ENCODE peak calls at places on chromosomes 4 and X, in five cellular contexts. J is body of pancreas, M is kidney, W is mammary epithelial cell, R is gastrocnemius medialis. T is an unnamed sample. For H3K4me1, the result is how much of the 10 kb centered on the place peaks cover.

GRCh38 chr4:76235915-76236314 is 15.6 kb upstream of the FAM47E start:
- DNase-seq in J (peak), M (no peak), W (peak), R (no peak), T (no peak)

GRCh38 chrX:133655262-133655913 is 240.1 kb upstream of the GPC4 start:
- DNase-seq in J (no peak), M (no peak), W (no peak), R (no peak), T (no peak)

GRCh38 chr4:111296466-111296865 is 673.6 kb upstream of the PITX2 start:
- DNase-seq in J (no peak), M (no peak), W (no peak), R (no peak), T (no peak)

GRCh38 chr4:177952723-177953122 is 510.5 kb upstream of the AGA start:
- DNase-seq in J (no peak), M (no peak), W (no peak), R (no peak), T (no peak)

GRCh38 chr4:142801966-142802365 is 44.1 kb downstream of the INPP4B start:
- DNase-seq in J (no peak), M (no peak), W (peak), R (no peak), T (no peak)

GRCh38 chr4:3255611-3256186 is 6.7 kb downstream of the MSANTD1 start:
- DNase-seq in J (no peak), M (peak), W (no peak), R (no peak), T (no peak)

GRCh38 chrX:118418811-118419251 is 72.9 kb downstream of the WDR44 start:
- DNase-seq in J (no peak), M (no peak), W (no peak), R (no peak), T (no peak)

GRCh38 chrX:48676106-48676892 is 7.3 kb upstream of the WAS start:
- DNase-seq in J (peak), M (peak), W (peak), R (peak), T (peak)

GRCh38 chr4:23333946-23334878 is 555.6 kb downstream of the PPARGC1A start:
- DNase-seq in J (no peak), M (no peak), W (peak), R (peak), T (no peak)

GRCh38 chrX:146863566-146863965 is 49.0 kb upstream of the CXorf51A start:
- DNase-seq in J (no peak), M (no peak), W (peak), R (no peak), T (no peak)

GRCh38 chr4:24730256-24731001 is 64.9 kb upstream of the SOD3 start:
- DNase-seq in J (peak), M (no peak), W (no peak), R (peak), T (no peak)

GRCh38 chrX:21960569-21960968 is 20.1 kb downstream of the SMS start:
- DNase-seq in J (no peak), M (no peak), W (no peak), R (no peak), T (no peak)

GRCh38 chr4:119647558-119647957 is 19.0 kb upstream of the PDE5A start:
- DNase-seq in J (no peak), M (no peak), W (no peak), R (no peak), T (no peak)

GRCh38 chrX:39168609-39169008 is 367.4 kb downstream of the MID1IP1 start:
- DNase-seq in J (no peak), M (no peak), W (no peak), R (no peak), T (no peak)

GRCh38 chrX:119118780-119119395 is 8.7 kb downstream of the KIAA1210 start:
- DNase-seq in J (peak), M (no peak), W (peak), R (no peak), T (no peak)

GRCh38 chrX:31099536-31100090 is 27.8 kb upstream of the FTHL17 start:
- DNase-seq in J (no peak), M (no peak), W (peak), R (no peak), T (no peak)

GRCh38 chrX:39907964-39908616 is 189.7 kb downstream of the BCOR start:
- DNase-seq in J (peak), M (peak), W (peak), R (peak), T (no peak)

GRCh38 chr4:48949518-48950207 is 36.4 kb upstream of the CWH43 start:
- DNase-seq in J (no peak), M (no peak), W (peak), R (no peak), T (no peak)

GRCh38 chr4:121397941-121398601 is 17.3 kb upstream of the QRFPR start:
- DNase-seq in J (no peak), M (no peak), W (no peak), R (no peak), T (no peak)

GRCh38 chrX:22339459-22339858 is 66.7 kb downstream of the CBLL2 start:
- DNase-seq in J (no peak), M (no peak), W (no peak), R (no peak), T (no peak)

GRCh38 chr4:147481577-147482109 is 746 bp downstream of the EDNRA start:
- DNase-seq in J (no peak), M (no peak), W (no peak), R (no peak), T (no peak)

GRCh38 chr4:137417676-137418075 is 114.6 kb downstream of the PCDH18 start:
- DNase-seq in J (no peak), M (no peak), W (no peak), R (no peak), T (no peak)

GRCh38 chrX:40734956-40735317 is 405 bp downstream of the MED14 start:
- DNase-seq in J (peak), M (no peak), W (no peak), R (no peak), T (no peak)

GRCh38 chr4:10074767-10075105 is 41.9 kb downstream of the WDR1 start:
- DNase-seq in J (no peak), M (no peak), W (peak), R (no peak), T (no peak)

GRCh38 chr4:113086172-113086695 is 36.8 kb downstream of the ANK2 start:
- DNase-seq in J (no peak), M (no peak), W (no peak), R (no peak), T (no peak)

GRCh38 chr4:128427832-128428366 is 140.3 kb upstream of the PGRMC2 start:
- DNase-seq in J (peak), M (no peak), W (peak), R (peak), T (no peak)
- TF ChIP-seq CTCF in J (peak), M (peak), W (peak), R (peak), T (peak)

GRCh38 chr4:185332575-185333464 is 62.9 kb downstream of the LRP2BP start:
- DNase-seq in J (no peak), M (no peak), W (no peak), R (no peak), T (no peak)
- H3K4me1 ChIP-seq in J (under half), M (under half), W (under half), R (under half), T (under half)

GRCh38 chr4:130092187-130093015 is 996.4 kb downstream of the C4orf33 start:
- DNase-seq in J (no peak), M (no peak), W (no peak), R (no peak), T (no peak)

GRCh38 chr4:130090427-130090826 is 994.5 kb downstream of the C4orf33 start:
- DNase-seq in J (no peak), M (peak), W (no peak), R (no peak), T (no peak)
- TF ChIP-seq CTCF in J (no peak), M (no peak), W (no peak), R (no peak), T (no peak)

DNA sequence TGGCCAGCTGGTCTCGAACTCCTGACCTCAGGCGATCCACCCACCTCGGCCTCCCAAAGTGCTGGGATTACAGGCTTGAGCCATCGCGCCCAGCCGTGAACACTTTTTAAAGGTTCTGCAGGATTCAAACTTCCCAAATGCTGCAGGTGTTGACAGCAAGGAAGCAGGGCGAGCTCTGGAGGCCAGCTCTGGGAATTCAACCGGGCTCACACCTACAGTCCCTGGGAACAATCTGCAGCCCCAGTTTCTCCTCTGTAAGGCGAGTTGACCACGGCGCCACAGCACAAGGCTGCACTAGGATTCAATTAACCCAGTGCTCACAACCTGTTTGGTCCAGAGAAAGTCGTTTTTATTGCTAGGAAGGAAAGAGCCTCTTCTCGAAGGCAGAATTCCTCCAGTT is 1.6 kb downstream of the MTNR1A start:
- DNase-seq in J (no peak), M (no peak), W (no peak), R (no peak), T (no peak)
- H3K4me1 ChIP-seq in J (under half), M (under half), W (under half), R (under half), T (under half)

GRCh38 chr4:59925290-59925689 is 1274.8 kb upstream of the ADGRL3 start:
- DNase-seq in J (no peak), M (no peak), W (no peak), R (no peak), T (no peak)
- TF ChIP-seq CTCF in J (no peak), M (no peak), W (no peak), R (no peak), T (no peak)

GRCh38 chr4:7971159-7971631 is 31.5 kb upstream of the AFAP1 start:
- DNase-seq in J (no peak), M (peak), W (no peak), R (no peak), T (no peak)
- H3K4me1 ChIP-seq in J (under half), M (under half), W (under half), R (under half), T (under half)

T was measured in esophagus squamous epithelium.